ENCODE peak calls at places on chromosome 11, in eight cellular contexts. One of them, this sample, is unnamed.

GRCh38 chr11:102469196-102469821 is 16.7 kb upstream of the TMEM123 start:
- DNase-seq in mucosa of descending colon: no peak
- DNase-seq in heart right ventricle: no peak
- DNase-seq in Karpas-422: no peak
- DNase-seq in adrenal gland: no peak
- DNase-seq in fibroblast of lung: peak; percentile 64
- DNase-seq in CD8-positive, alpha-beta memory T cell: no peak
- DNase-seq in colonic mucosa: no peak
- DNase-seq in this sample: no peak

GRCh38 chr11:122100222-122101080 is 15.6 kb downstream of the BLID start:
- DNase-seq in colonic mucosa: peak; percentile 27
- DNase-seq in Karpas-422: no peak
- DNase-seq in CD8-positive, alpha-beta memory T cell: no peak
- DNase-seq in mucosa of descending colon: peak; percentile 42
- DNase-seq in fibroblast of lung: peak; percentile 84
- DNase-seq in heart right ventricle: peak; percentile 50
- DNase-seq in adrenal gland: peak; percentile 57
- DNase-seq in this sample: no peak

GRCh38 chr11:70306586-70307033 is 36.1 kb downstream of the PPFIA1 start:
- DNase-seq in adrenal gland: no peak
- DNase-seq in colonic mucosa: no peak
- DNase-seq in fibroblast of lung: no peak
- DNase-seq in CD8-positive, alpha-beta memory T cell: no peak
- DNase-seq in heart right ventricle: no peak
- DNase-seq in Karpas-422: no peak
- DNase-seq in mucosa of descending colon: no peak
- DNase-seq in this sample: no peak

GRCh38 chr11:35362571-35362980 is 56.8 kb downstream of the SLC1A2 start:
- DNase-seq in CD8-positive, alpha-beta memory T cell: no peak
- DNase-seq in mucosa of descending colon: no peak
- DNase-seq in fibroblast of lung: no peak
- DNase-seq in heart right ventricle: no peak
- DNase-seq in colonic mucosa: no peak
- DNase-seq in adrenal gland: no peak
- DNase-seq in Karpas-422: no peak
- DNase-seq in this sample: peak; percentile 13

GRCh38 chr11:126163779-126164178 is 47.7 kb downstream of the RPUSD4 start:
- DNase-seq in colonic mucosa: no peak
- DNase-seq in heart right ventricle: no peak
- DNase-seq in Karpas-422: peak; percentile 49
- DNase-seq in mucosa of descending colon: no peak
- DNase-seq in adrenal gland: no peak
- DNase-seq in fibroblast of lung: no peak
- DNase-seq in CD8-positive, alpha-beta memory T cell: no peak
- DNase-seq in this sample: no peak

GRCh38 chr11:88175004-88175706 is at the start of gene RAB38:
- DNase-seq in CD8-positive, alpha-beta memory T cell: no peak
- DNase-seq in adrenal gland: peak; percentile 53
- DNase-seq in mucosa of descending colon: peak; percentile 68
- DNase-seq in Karpas-422: no peak
- DNase-seq in fibroblast of lung: peak; percentile 43
- DNase-seq in colonic mucosa: peak; percentile 56
- DNase-seq in heart right ventricle: peak; percentile 20
- DNase-seq in this sample: no peak

GRCh38 chr11:8545698-8546366 is 48.2 kb downstream of the STK33 start:
- DNase-seq in CD8-positive, alpha-beta memory T cell: no peak
- DNase-seq in mucosa of descending colon: no peak
- DNase-seq in fibroblast of lung: no peak
- DNase-seq in adrenal gland: no peak
- DNase-seq in Karpas-422: no peak
- DNase-seq in colonic mucosa: no peak
- DNase-seq in heart right ventricle: no peak
- DNase-seq in this sample: no peak

GRCh38 chr11:9121397-9121796 is 30.0 kb upstream of the SCUBE2 start:
- DNase-seq in Karpas-422: no peak
- DNase-seq in heart right ventricle: no peak
- DNase-seq in mucosa of descending colon: no peak
- DNase-seq in CD8-positive, alpha-beta memory T cell: no peak
- DNase-seq in adrenal gland: no peak
- DNase-seq in colonic mucosa: no peak
- DNase-seq in fibroblast of lung: no peak
- DNase-seq in this sample: no peak

GRCh38 chr11:32400196-32400595 is 35.1 kb downstream of the WT1 start:
- DNase-seq in fibroblast of lung: peak; percentile 49
- DNase-seq in colonic mucosa: no peak
- DNase-seq in Karpas-422: no peak
- DNase-seq in heart right ventricle: no peak
- DNase-seq in mucosa of descending colon: no peak
- DNase-seq in CD8-positive, alpha-beta memory T cell: no peak
- DNase-seq in adrenal gland: no peak
- DNase-seq in this sample: no peak

GRCh38 chr11:116515666-116516184 is 257.1 kb downstream of the BUD13 start:
- DNase-seq in adrenal gland: no peak
- DNase-seq in mucosa of descending colon: no peak
- DNase-seq in Karpas-422: no peak
- DNase-seq in colonic mucosa: peak; percentile 24
- DNase-seq in fibroblast of lung: no peak
- DNase-seq in CD8-positive, alpha-beta memory T cell: no peak
- DNase-seq in heart right ventricle: no peak
- DNase-seq in this sample: no peak

GRCh38 chr11:94750319-94751215 is 17.6 kb upstream of the AMOTL1 start:
- DNase-seq in heart right ventricle: no peak
- DNase-seq in adrenal gland: no peak
- DNase-seq in mucosa of descending colon: no peak
- DNase-seq in colonic mucosa: no peak
- DNase-seq in Karpas-422: no peak
- DNase-seq in CD8-positive, alpha-beta memory T cell: no peak
- DNase-seq in fibroblast of lung: no peak
- DNase-seq in this sample: no peak

GRCh38 chr11:72813740-72814138 is 472 bp upstream of the ATG16L2 start:
- DNase-seq in CD8-positive, alpha-beta memory T cell: no peak
- DNase-seq in Karpas-422: peak; percentile 91
- DNase-seq in adrenal gland: peak; percentile 82
- DNase-seq in fibroblast of lung: no peak
- DNase-seq in colonic mucosa: peak; percentile 86
- DNase-seq in mucosa of descending colon: peak; percentile 91
- DNase-seq in heart right ventricle: peak; percentile 86
- DNase-seq in this sample: no peak

GRCh38 chr11:91804057-91804456 is 420.6 kb upstream of the FAT3 start:
- DNase-seq in mucosa of descending colon: no peak
- DNase-seq in fibroblast of lung: peak; percentile 64
- DNase-seq in CD8-positive, alpha-beta memory T cell: no peak
- DNase-seq in heart right ventricle: no peak
- DNase-seq in Karpas-422: no peak
- DNase-seq in colonic mucosa: no peak
- DNase-seq in adrenal gland: no peak
- DNase-seq in this sample: no peak

GRCh38 chr11:130211781-130212401 is 52.3 kb downstream of the ST14 start:
- DNase-seq in mucosa of descending colon: no peak
- DNase-seq in fibroblast of lung: no peak
- DNase-seq in colonic mucosa: peak; percentile 18
- DNase-seq in adrenal gland: peak; percentile 16
- DNase-seq in CD8-positive, alpha-beta memory T cell: no peak
- DNase-seq in heart right ventricle: no peak
- DNase-seq in Karpas-422: no peak
- DNase-seq in this sample: no peak

GRCh38 chr11:68328374-68329091 is 16.1 kb downstream of the LRP5 start:
- DNase-seq in heart right ventricle: peak; percentile 57
- DNase-seq in fibroblast of lung: peak; percentile 49
- DNase-seq in Karpas-422: no peak
- DNase-seq in mucosa of descending colon: peak; percentile 76
- DNase-seq in colonic mucosa: peak; percentile 72
- DNase-seq in CD8-positive, alpha-beta memory T cell: no peak
- DNase-seq in adrenal gland: no peak
- DNase-seq in this sample: peak; percentile 35

GRCh38 chr11:15845261-15845660 is 511.1 kb downstream of the SOX6 start:
- DNase-seq in heart right ventricle: no peak
- DNase-seq in mucosa of descending colon: no peak
- DNase-seq in Karpas-422: no peak
- DNase-seq in fibroblast of lung: no peak
- DNase-seq in adrenal gland: no peak
- DNase-seq in CD8-positive, alpha-beta memory T cell: no peak
- DNase-seq in colonic mucosa: no peak
- DNase-seq in this sample: no peak

GRCh38 chr11:69497221-69497787 is 15.8 kb downstream of the LINC01488 start:
- DNase-seq in CD8-positive, alpha-beta memory T cell: no peak
- DNase-seq in fibroblast of lung: peak; percentile 99
- DNase-seq in colonic mucosa: no peak
- DNase-seq in mucosa of descending colon: peak; percentile 79
- DNase-seq in heart right ventricle: peak; percentile 84
- DNase-seq in adrenal gland: peak; percentile 60
- DNase-seq in Karpas-422: no peak
- DNase-seq in this sample: no peak

GRCh38 chr11:128522943-128523518 is 64.3 kb downstream of the ETS1 start:
- DNase-seq in fibroblast of lung: no peak
- DNase-seq in CD8-positive, alpha-beta memory T cell: peak; percentile 43
- DNase-seq in adrenal gland: no peak
- DNase-seq in Karpas-422: peak; percentile 50
- DNase-seq in heart right ventricle: no peak
- DNase-seq in mucosa of descending colon: no peak
- DNase-seq in colonic mucosa: no peak
- DNase-seq in this sample: peak; percentile 72

GRCh38 chr11:123137496-123138270 is 57.4 kb downstream of the CLMP start:
- DNase-seq in heart right ventricle: peak; percentile 84
- DNase-seq in Karpas-422: no peak
- DNase-seq in fibroblast of lung: peak; percentile 81
- DNase-seq in CD8-positive, alpha-beta memory T cell: no peak
- DNase-seq in mucosa of descending colon: peak; percentile 76
- DNase-seq in adrenal gland: peak; percentile 80
- DNase-seq in colonic mucosa: peak; percentile 42
- DNase-seq in this sample: no peak

GRCh38 chr11:100752371-100753073 is 65.4 kb downstream of the ARHGAP42 start:
- DNase-seq in heart right ventricle: no peak
- DNase-seq in mucosa of descending colon: no peak
- DNase-seq in adrenal gland: no peak
- DNase-seq in colonic mucosa: no peak
- DNase-seq in Karpas-422: no peak
- DNase-seq in CD8-positive, alpha-beta memory T cell: no peak
- DNase-seq in fibroblast of lung: no peak
- DNase-seq in this sample: no peak

GRCh38 chr11:133834399-133835257 is 10.7 kb downstream of the SPATA19 start:
- DNase-seq in heart right ventricle: no peak
- DNase-seq in adrenal gland: no peak
- DNase-seq in Karpas-422: peak; percentile 40
- DNase-seq in mucosa of descending colon: no peak
- DNase-seq in colonic mucosa: no peak
- DNase-seq in CD8-positive, alpha-beta memory T cell: no peak
- DNase-seq in fibroblast of lung: no peak
- DNase-seq in this sample: no peak

GRCh38 chr11:22730319-22730718 is 63.9 kb downstream of the GAS2 start:
- DNase-seq in adrenal gland: no peak
- DNase-seq in fibroblast of lung: no peak
- DNase-seq in mucosa of descending colon: no peak
- DNase-seq in Karpas-422: peak; percentile 57
- DNase-seq in CD8-positive, alpha-beta memory T cell: no peak
- DNase-seq in colonic mucosa: no peak
- DNase-seq in heart right ventricle: no peak
- DNase-seq in this sample: peak; percentile 13

GRCh38 chr11:96278039-96278897 is 64.7 kb downstream of the MAML2 start:
- DNase-seq in adrenal gland: no peak
- DNase-seq in heart right ventricle: no peak
- DNase-seq in Karpas-422: no peak
- DNase-seq in fibroblast of lung: peak; percentile 75
- DNase-seq in CD8-positive, alpha-beta memory T cell: no peak
- DNase-seq in mucosa of descending colon: no peak
- DNase-seq in colonic mucosa: no peak
- DNase-seq in this sample: no peak

GRCh38 chr11:119696378-119697157 is 32.4 kb downstream of the NECTIN1 start:
- DNase-seq in fibroblast of lung: no peak
- DNase-seq in Karpas-422: no peak
- DNase-seq in heart right ventricle: no peak
- DNase-seq in CD8-positive, alpha-beta memory T cell: no peak
- DNase-seq in mucosa of descending colon: peak; percentile 71
- DNase-seq in colonic mucosa: peak; percentile 62
- DNase-seq in adrenal gland: no peak
- DNase-seq in this sample: no peak

GRCh38 chr11:119699227-119699626 is 29.8 kb downstream of the NECTIN1 start:
- DNase-seq in CD8-positive, alpha-beta memory T cell: no peak
- DNase-seq in Karpas-422: no peak
- DNase-seq in colonic mucosa: peak; percentile 87
- DNase-seq in adrenal gland: peak; percentile 31
- DNase-seq in fibroblast of lung: no peak
- DNase-seq in heart right ventricle: peak; percentile 83
- DNase-seq in mucosa of descending colon: peak; percentile 90
- DNase-seq in this sample: no peak

GRCh38 chr11:119700030-119700429 is 29.0 kb downstream of the NECTIN1 start:
- DNase-seq in CD8-positive, alpha-beta memory T cell: no peak
- DNase-seq in Karpas-422: no peak
- DNase-seq in heart right ventricle: no peak
- DNase-seq in adrenal gland: no peak
- DNase-seq in colonic mucosa: peak; percentile 44
- DNase-seq in mucosa of descending colon: no peak
- DNase-seq in fibroblast of lung: no peak
- DNase-seq in this sample: no peak

GRCh38 chr11:119697445-119697844 is 31.6 kb downstream of the NECTIN1 start:
- DNase-seq in CD8-positive, alpha-beta memory T cell: no peak
- DNase-seq in mucosa of descending colon: no peak
- DNase-seq in colonic mucosa: no peak
- DNase-seq in heart right ventricle: no peak
- DNase-seq in adrenal gland: no peak
- DNase-seq in fibroblast of lung: no peak
- DNase-seq in Karpas-422: no peak
- DNase-seq in this sample: no peak

GRCh38 chr11:119697882-119698281 is 31.1 kb downstream of the NECTIN1 start:
- DNase-seq in CD8-positive, alpha-beta memory T cell: no peak
- DNase-seq in adrenal gland: no peak
- DNase-seq in Karpas-422: no peak
- DNase-seq in mucosa of descending colon: no peak
- DNase-seq in colonic mucosa: no peak
- DNase-seq in heart right ventricle: no peak
- DNase-seq in fibroblast of lung: no peak
- DNase-seq in this sample: no peak
- H3K4me1 ChIP-seq in CD8-positive, alpha-beta memory T cell: no peaks in the 10 kb centered on the region
- H3K4me1 ChIP-seq in adrenal gland: peaks cover 6% of the 10 kb centered on the region
- H3K4me1 ChIP-seq in Karpas-422: peaks cover 7% of the 10 kb centered on the region
- H3K4me1 ChIP-seq in mucosa of descending colon: peaks cover 47% of the 10 kb centered on the region
- H3K4me1 ChIP-seq in colonic mucosa: peaks cover 19% of the 10 kb centered on the region
- H3K4me1 ChIP-seq in heart right ventricle: peaks cover 60% of the 10 kb centered on the region
- H3K4me1 ChIP-seq in fibroblast of lung: no peaks in the 10 kb centered on the region
- H3K4me1 ChIP-seq in this sample: no peaks in the 10 kb centered on the region

GRCh38 chr11:11867720-11868119 is 25.9 kb downstream of the USP47 start:
- DNase-seq in mucosa of descending colon: no peak
- DNase-seq in CD8-positive, alpha-beta memory T cell: no peak
- DNase-seq in heart right ventricle: no peak
- DNase-seq in Karpas-422: no peak
- DNase-seq in colonic mucosa: no peak
- DNase-seq in fibroblast of lung: no peak
- DNase-seq in adrenal gland: no peak
- DNase-seq in this sample: no peak
- H3K4me1 ChIP-seq in mucosa of descending colon: peaks cover 5% of the 10 kb centered on the region
- H3K4me1 ChIP-seq in CD8-positive, alpha-beta memory T cell: peaks cover 63% of the 10 kb centered on the region
- H3K4me1 ChIP-seq in heart right ventricle: peaks cover 31% of the 10 kb centered on the region
- H3K4me1 ChIP-seq in Karpas-422: peaks cover 28% of the 10 kb centered on the region
- H3K4me1 ChIP-seq in colonic mucosa: no peaks in the 10 kb centered on the region
- H3K4me1 ChIP-seq in fibroblast of lung: no peaks in the 10 kb centered on the region
- H3K4me1 ChIP-seq in adrenal gland: peaks cover 31% of the 10 kb centered on the region
- H3K4me1 ChIP-seq in this sample: peaks cover 35% of the 10 kb centered on the region

GRCh38 chr11:614091-614582 is 1.6 kb downstream of the IRF7 start:
- DNase-seq in adrenal gland: no peak
- DNase-seq in CD8-positive, alpha-beta memory T cell: no peak
- DNase-seq in heart right ventricle: no peak
- DNase-seq in colonic mucosa: no peak
- DNase-seq in mucosa of descending colon: peak; percentile 68
- DNase-seq in fibroblast of lung: no peak
- DNase-seq in Karpas-422: no peak
- DNase-seq in this sample: no peak
- H3K4me1 ChIP-seq in adrenal gland: peaks cover 14% of the 10 kb centered on the region
- H3K4me1 ChIP-seq in CD8-positive, alpha-beta memory T cell: peaks cover 18% of the 10 kb centered on the region
- H3K4me1 ChIP-seq in heart right ventricle: peaks cover 23% of the 10 kb centered on the region
- H3K4me1 ChIP-seq in colonic mucosa: peaks cover 41% of the 10 kb centered on the region
- H3K4me1 ChIP-seq in mucosa of descending colon: peaks cover 29% of the 10 kb centered on the region
- H3K4me1 ChIP-seq in fibroblast of lung: no peaks in the 10 kb centered on the region
- H3K4me1 ChIP-seq in Karpas-422: peaks cover 27% of the 10 kb centered on the region
- H3K4me1 ChIP-seq in this sample: peaks cover 30% of the 10 kb centered on the region

GRCh38 chr11:47181271-47181670 is 4.6 kb upstream of the ARFGAP2 start:
- DNase-seq in mucosa of descending colon: no peak
- DNase-seq in adrenal gland: no peak
- DNase-seq in CD8-positive, alpha-beta memory T cell: no peak
- DNase-seq in fibroblast of lung: no peak
- DNase-seq in heart right ventricle: no peak
- DNase-seq in colonic mucosa: no peak
- DNase-seq in Karpas-422: no peak
- DNase-seq in this sample: no peak
- H3K4me1 ChIP-seq in mucosa of descending colon: peaks cover 20% of the 10 kb centered on the region
- H3K4me1 ChIP-seq in adrenal gland: peaks cover 59% of the 10 kb centered on the region
- H3K4me1 ChIP-seq in CD8-positive, alpha-beta memory T cell: peaks cover 14% of the 10 kb centered on the region
- H3K4me1 ChIP-seq in fibroblast of lung: peaks cover 12% of the 10 kb centered on the region
- H3K4me1 ChIP-seq in heart right ventricle: peaks cover 56% of the 10 kb centered on the region
- H3K4me1 ChIP-seq in colonic mucosa: peaks cover 16% of the 10 kb centered on the region
- H3K4me1 ChIP-seq in Karpas-422: peaks cover 16% of the 10 kb centered on the region
- H3K4me1 ChIP-seq in this sample: peaks cover 24% of the 10 kb centered on the region